ENCODE peak calls at places on chromosomes 5 and 9, in nine cellular contexts. R, V, C, A, O, K, Z, Q and G are unnamed samples.

GRCh38 chr9:15512204-15512603 is 1.4 kb upstream of the PSIP1 start:
- DNase-seq in R (no peak), V (no peak), C (no peak), A (peak), O (no peak), K (no peak), Z (no peak), Q (no peak), G (no peak)

GRCh38 chr5:135705941-135706340 is 127.2 kb upstream of the CXCL14 start:
- DNase-seq in R (no peak), V (no peak), C (peak), A (peak), O (no peak), K (no peak), Z (no peak), Q (no peak), G (no peak)

GRCh38 chr5:65173130-65173525 is 308.6 kb downstream of the ADAMTS6 start:
- DNase-seq in R (no peak), V (no peak), C (no peak), A (no peak), O (no peak), K (no peak), Z (no peak), Q (no peak), G (no peak)

GRCh38 chr5:157464518-157465171 is 4.6 kb downstream of the NIPAL4 start:
- DNase-seq in R (no peak), V (peak), C (peak), A (no peak), O (no peak), K (peak), Z (no peak), Q (no peak), G (peak)

GRCh38 chr5:112492291-112492690 is 73.2 kb upstream of the EPB41L4A start:
- DNase-seq in R (no peak), V (peak), C (no peak), A (peak), O (peak), K (peak), Z (no peak), Q (peak), G (peak)

GRCh38 chr5:148224131-148224742 is 14.1 kb upstream of the MARCOL start:
- DNase-seq in R (no peak), V (no peak), C (no peak), A (no peak), O (no peak), K (no peak), Z (no peak), Q (no peak), G (no peak)

GRCh38 chr9:137176302-137177182 is 4.7 kb upstream of the TMEM210 start:
- DNase-seq in R (no peak), V (no peak), C (no peak), A (no peak), O (no peak), K (peak), Z (no peak), Q (no peak), G (no peak)

GRCh38 chr5:101878190-101878589 is 417.9 kb downstream of the SLCO4C1 start:
- DNase-seq in R (no peak), V (no peak), C (no peak), A (peak), O (no peak), K (no peak), Z (no peak), Q (no peak), G (no peak)

GRCh38 chr5:7728076-7728475 is 122.9 kb downstream of the CFAP90 start:
- DNase-seq in R (no peak), V (no peak), C (no peak), A (peak), O (no peak), K (no peak), Z (no peak), Q (no peak), G (no peak)

GRCh38 chr5:21654-22233 is 70.2 kb upstream of the PLEKHG4B start:
- DNase-seq in R (no peak), V (no peak), C (no peak), A (no peak), O (no peak), K (peak), Z (no peak), Q (no peak), G (peak)

GRCh38 chr5:142977363-142978051 is 207.3 kb downstream of the ARHGAP26 start:
- DNase-seq in R (peak), V (no peak), C (no peak), A (no peak), O (no peak), K (no peak), Z (no peak), Q (no peak), G (no peak)

GRCh38 chr5:133147411-133147810 is 95.6 kb downstream of the HSPA4 start:
- DNase-seq in R (no peak), V (no peak), C (no peak), A (no peak), O (no peak), K (no peak), Z (peak), Q (no peak), G (no peak)

GRCh38 chr5:170120576-170120975 is 14.9 kb downstream of the FOXI1 start:
- DNase-seq in R (no peak), V (no peak), C (no peak), A (no peak), O (no peak), K (no peak), Z (no peak), Q (no peak), G (no peak)

GRCh38 chr5:89016741-89017312 is 133.8 kb upstream of the MEF2C start:
- DNase-seq in R (no peak), V (no peak), C (no peak), A (no peak), O (no peak), K (no peak), Z (no peak), Q (peak), G (no peak)

GRCh38 chr9:29751220-29751619 is 2177.9 kb upstream of the C9orf72 start:
- DNase-seq in R (no peak), V (no peak), C (no peak), A (no peak), O (no peak), K (no peak), Z (no peak), Q (no peak), G (no peak)

GRCh38 chr5:17216974-17217325 is 481 bp upstream of the BASP1 start:
- DNase-seq in R (no peak), V (no peak), C (no peak), A (no peak), O (no peak), K (no peak), Z (no peak), Q (peak), G (no peak)

GRCh38 chr9:69976165-69976564 is 67.5 kb upstream of the MAMDC2 start:
- DNase-seq in R (no peak), V (no peak), C (no peak), A (peak), O (no peak), K (no peak), Z (no peak), Q (no peak), G (peak)

GRCh38 chr5:122019936-122020590 is 58.0 kb downstream of the LOX start:
- DNase-seq in R (no peak), V (no peak), C (no peak), A (no peak), O (no peak), K (no peak), Z (no peak), Q (no peak), G (no peak)

GRCh38 chr9:129483467-129484324 is 137.2 kb downstream of the C9orf50 start:
- DNase-seq in R (peak), V (peak), C (peak), A (peak), O (peak), K (peak), Z (peak), Q (peak), G (peak)

GRCh38 chr9:72199253-72199652 is 50.0 kb downstream of the GDA start:
- DNase-seq in R (no peak), V (no peak), C (no peak), A (no peak), O (no peak), K (no peak), Z (no peak), Q (no peak), G (no peak)

GRCh38 chr5:96745844-96746531 is 61.8 kb downstream of the ERAP1 start:
- DNase-seq in R (no peak), V (no peak), C (no peak), A (peak), O (no peak), K (no peak), Z (no peak), Q (no peak), G (no peak)

GRCh38 chr5:32331217-32331926 is 18.6 kb upstream of the MTMR12 start:
- DNase-seq in R (peak), V (no peak), C (no peak), A (no peak), O (no peak), K (no peak), Z (no peak), Q (no peak), G (no peak)

GRCh38 chr9:114284316-114285060 is 38.4 kb upstream of the ORM1 start:
- DNase-seq in R (no peak), V (peak), C (peak), A (no peak), O (no peak), K (no peak), Z (peak), Q (no peak), G (no peak)